ENCODE peak calls at places on chromosomes 7 and 10, in nine cellular contexts. D is transverse colon, Z is right lobe of liver, J is A549, W is H54, T is breast epithelium, L is prostate gland, N is lower leg skin, V is ovary. F is an unnamed sample.

GRCh38 chr7:158276414-158277218 is 311.0 kb downstream of the PTPRN2 start:
- DNase-seq in J (no peak), L (no peak), T (peak), D (no peak), N (peak), Z (peak), V (no peak), W (no peak), F (no peak)

GRCh38 chr10:130254168-130255061 is 118.2 kb downstream of the GLRX3 start:
- DNase-seq in T (no peak), L (no peak), J (no peak), N (peak), V (no peak), Z (no peak), W (no peak), D (no peak), F (no peak)

GRCh38 chr10:15393417-15393816 is 22.3 kb upstream of the FAM171A1 start:
- DNase-seq in L (no peak), T (no peak), J (no peak), Z (no peak), V (no peak), N (no peak), W (no peak), D (no peak), F (no peak)

GRCh38 chr7:48250441-48250951 is 79.2 kb downstream of the ABCA13 start:
- DNase-seq in T (no peak), L (no peak), J (no peak), Z (no peak), V (no peak), N (no peak), W (no peak), D (no peak), F (peak)

GRCh38 chr7:24718431-24718831 is 38.8 kb downstream of the GSDME start:
- DNase-seq in D (no peak), W (no peak), J (no peak), N (peak), V (no peak), L (no peak), T (no peak), Z (no peak), F (peak)

GRCh38 chr10:84613336-84614021 is 285.1 kb downstream of the CCSER2 start:
- DNase-seq in W (peak), Z (peak), V (no peak), N (no peak), L (peak), D (peak), J (peak), T (no peak), F (peak)

GRCh38 chr7:74365320-74366022 is 76.3 kb downstream of the CLIP2 start:
- DNase-seq in Z (no peak), V (peak), T (no peak), D (peak), W (peak), L (no peak), N (no peak), J (peak), F (peak)

GRCh38 chr10:48390933-48391845 is 84.7 kb downstream of the MAPK8 start:
- DNase-seq in L (no peak), Z (no peak), D (no peak), W (no peak), T (no peak), V (no peak), J (no peak), N (no peak), F (no peak)

GRCh38 chr10:69968830-69969229 is 83.8 kb upstream of the MACROH2A2 start:
- DNase-seq in J (no peak), L (no peak), Z (no peak), W (no peak), T (no peak), V (no peak), D (no peak), N (no peak), F (no peak)

GRCh38 chr10:80468806-80469421 is 14.8 kb downstream of the TSPAN14 start:
- DNase-seq in L (peak), N (no peak), J (no peak), D (no peak), V (peak), Z (no peak), W (no peak), T (no peak), F (no peak)

GRCh38 chr10:99393036-99393435 is 37.4 kb downstream of the GOT1 start:
- DNase-seq in J (no peak), V (no peak), D (no peak), T (no peak), W (no peak), Z (no peak), N (no peak), L (no peak), F (no peak)

GRCh38 chr10:110324201-110324804 is 19.6 kb upstream of the SMNDC1 start:
- DNase-seq in T (no peak), Z (no peak), L (no peak), N (peak), J (no peak), D (no peak), V (no peak), W (no peak), F (no peak)

GRCh38 chr10:130491698-130492050 is 355.5 kb downstream of the GLRX3 start:
- DNase-seq in Z (no peak), N (peak), J (no peak), T (no peak), W (no peak), L (peak), D (no peak), V (no peak), F (no peak)

GRCh38 chr7:82319674-82320118 is 123.9 kb downstream of the CACNA2D1 start:
- DNase-seq in T (no peak), N (peak), Z (peak), D (peak), V (peak), L (peak), J (no peak), W (no peak), F (peak)

GRCh38 chr10:88318803-88319202 is 264.3 kb downstream of the RNLS start:
- DNase-seq in D (no peak), Z (no peak), T (no peak), N (no peak), W (no peak), V (no peak), L (no peak), J (peak), F (no peak)

GRCh38 chr10:43774234-43774769 is 125.6 kb upstream of the ZNF32 start:
- DNase-seq in V (no peak), T (no peak), L (no peak), D (no peak), W (no peak), N (no peak), J (no peak), Z (no peak), F (no peak)

GRCh38 chr7:157425137-157425731 is 88.4 kb downstream of the DNAJB6 start:
- DNase-seq in T (no peak), Z (no peak), N (no peak), D (no peak), J (no peak), W (no peak), L (no peak), V (no peak), F (no peak)

GRCh38 chr7:74351836-74352235 is 62.6 kb downstream of the CLIP2 start:
- DNase-seq in V (peak), Z (no peak), W (no peak), J (no peak), T (no peak), N (no peak), L (no peak), D (no peak), F (no peak)

GRCh38 chr10:87093461-87094372 is 926 bp downstream of the GLUD1 start:
- DNase-seq in W (peak), N (peak), V (peak), J (peak), L (peak), Z (peak), T (peak), D (peak), F (peak)

GRCh38 chr7:102190777-102191176 is 95.9 kb upstream of the SH2B2 start:
- DNase-seq in V (no peak), T (no peak), D (no peak), J (no peak), N (no peak), L (no peak), Z (no peak), W (no peak), F (no peak)

GRCh38 chr7:47293884-47294568 is 287.9 kb downstream of the TNS3 start:
- DNase-seq in D (peak), J (no peak), W (no peak), T (no peak), Z (no peak), V (peak), N (no peak), L (no peak), F (no peak)

GRCh38 chr7:17099083-17099973 is 199.1 kb upstream of the AHR start:
- DNase-seq in N (no peak), J (peak), D (peak), L (peak), T (peak), W (no peak), V (no peak), Z (peak), F (peak)

GRCh38 chr7:95772298-95772770 is at the start of gene DYNC1I1:
- DNase-seq in Z (peak), T (no peak), W (peak), V (peak), L (peak), N (peak), D (peak), J (peak), F (peak)

GRCh38 chr7:99407849-99408346 is 499 bp downstream of the PDAP1 start:
- DNase-seq in J (peak), T (no peak), W (peak), Z (no peak), N (peak), D (peak), L (no peak), V (peak), F (peak)

GRCh38 chr7:99406557-99406956 is 1.8 kb downstream of the PDAP1 start:
- DNase-seq in T (no peak), N (no peak), Z (no peak), L (no peak), W (no peak), D (no peak), J (no peak), V (no peak), F (no peak)

GRCh38 chr7:99409192-99409572 is 413 bp downstream of the BUD31 start:
- DNase-seq in W (no peak), Z (no peak), N (no peak), L (no peak), T (no peak), D (no peak), J (no peak), V (no peak), F (no peak)

GRCh38 chr7:99409814-99410213 is 1.0 kb downstream of the BUD31 start:
- DNase-seq in T (no peak), D (no peak), J (no peak), L (no peak), V (no peak), W (no peak), Z (no peak), N (no peak), F (no peak)

GRCh38 chr7:99408347-99409191 is at the start of the genes BUD31 and PDAP1:
- DNase-seq in W (peak), V (peak), Z (peak), D (peak), L (peak), N (peak), J (peak), T (peak), F (peak)
- TF ChIP-seq POLR2A in W (peak), V (peak), Z (peak), D (peak), L (peak), N (no peak), J (peak), T (no peak), F (peak)

GRCh38 chr10:132004052-132004451 is 22.3 kb upstream of the BNIP3 start:
- DNase-seq in W (no peak), T (no peak), L (no peak), D (no peak), V (no peak), Z (no peak), J (no peak), N (peak), F (no peak)

GRCh38 chr10:132007681-132008080 is 26.0 kb upstream of the BNIP3 start:
- DNase-seq in W (no peak), N (no peak), Z (no peak), V (no peak), J (no peak), D (no peak), L (peak), T (no peak), F (no peak)

GRCh38 chr10:132006966-132007365 is 25.2 kb upstream of the BNIP3 start:
- DNase-seq in V (no peak), D (no peak), L (no peak), N (no peak), Z (no peak), W (no peak), T (no peak), J (no peak), F (no peak)

GRCh38 chr10:132003286-132003924 is 21.7 kb upstream of the BNIP3 start:
- DNase-seq in W (no peak), T (no peak), Z (no peak), J (no peak), V (no peak), D (no peak), L (no peak), N (peak), F (no peak)

GRCh38 chr10:132005147-132005546 is 23.4 kb upstream of the BNIP3 start:
- DNase-seq in T (no peak), D (no peak), J (no peak), W (no peak), N (peak), L (no peak), Z (no peak), V (no peak), F (no peak)
- TF ChIP-seq POLR2A in T (no peak), D (no peak), J (no peak), W (no peak), N (no peak), L (no peak), Z (no peak), V (no peak), F (no peak)

GRCh38 chr7:1557771-1558170 is 1.8 kb upstream of the TMEM184A start:
- DNase-seq in L (no peak), V (no peak), W (no peak), D (no peak), N (no peak), T (no peak), Z (peak), J (no peak), F (no peak)

GRCh38 chr7:1555046-1555812 is 776 bp downstream of the TMEM184A start:
- DNase-seq in N (no peak), Z (peak), T (peak), J (peak), L (peak), V (peak), W (peak), D (peak), F (no peak)

GRCh38 chr7:1557006-1557405 is 1.0 kb upstream of the TMEM184A start:
- DNase-seq in N (no peak), J (no peak), T (no peak), D (no peak), Z (peak), W (no peak), L (no peak), V (no peak), F (no peak)

GRCh38 chr7:1554332-1555045 is 1.5 kb downstream of the TMEM184A start:
- DNase-seq in D (no peak), V (no peak), N (no peak), Z (no peak), W (no peak), T (no peak), J (no peak), L (no peak), F (no peak)

DNA sequence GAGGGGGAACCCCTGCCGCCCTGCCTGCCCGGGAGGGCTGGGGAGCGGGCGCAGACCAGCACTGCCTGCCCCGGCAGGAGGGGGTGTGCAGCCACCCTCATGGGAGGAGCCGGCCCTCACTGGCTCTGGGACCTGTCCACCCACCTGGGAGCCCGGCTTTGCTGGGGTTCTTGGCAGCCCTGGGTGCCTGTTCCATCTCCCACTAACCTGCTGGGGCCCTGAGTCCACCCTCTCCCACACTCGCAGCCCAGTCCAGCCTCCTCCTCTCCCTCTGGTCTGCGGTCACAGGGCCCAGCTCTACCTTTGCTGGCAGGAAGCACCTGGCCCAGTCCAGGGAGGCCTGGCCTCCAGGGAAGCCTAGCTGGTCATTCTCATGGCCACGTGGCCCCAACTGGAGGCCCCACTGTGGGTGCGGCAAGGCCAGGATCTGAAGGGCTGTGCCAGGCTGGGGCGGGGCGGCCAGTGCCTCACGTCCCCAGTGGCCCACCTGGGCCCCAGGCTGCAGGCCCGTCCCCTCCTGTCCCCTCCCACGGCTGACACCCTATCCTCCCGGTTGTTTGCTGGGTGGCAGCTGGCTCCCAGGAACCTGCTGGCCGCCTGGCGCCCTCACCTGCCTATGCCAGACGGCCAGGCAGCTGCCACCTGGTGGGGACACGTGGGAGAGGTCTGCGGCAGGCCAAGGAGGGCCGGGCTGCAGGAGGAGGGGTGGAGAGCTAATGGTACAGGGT is at the start of gene TMEM184A:
- DNase-seq in J (peak), V (no peak), L (peak), T (peak), D (peak), Z (peak), W (peak), N (no peak), F (no peak)
- TF ChIP-seq POLR2A in J (peak), V (no peak), L (peak), T (no peak), D (peak), Z (peak), W (peak), N (no peak), F (no peak)

DNA sequence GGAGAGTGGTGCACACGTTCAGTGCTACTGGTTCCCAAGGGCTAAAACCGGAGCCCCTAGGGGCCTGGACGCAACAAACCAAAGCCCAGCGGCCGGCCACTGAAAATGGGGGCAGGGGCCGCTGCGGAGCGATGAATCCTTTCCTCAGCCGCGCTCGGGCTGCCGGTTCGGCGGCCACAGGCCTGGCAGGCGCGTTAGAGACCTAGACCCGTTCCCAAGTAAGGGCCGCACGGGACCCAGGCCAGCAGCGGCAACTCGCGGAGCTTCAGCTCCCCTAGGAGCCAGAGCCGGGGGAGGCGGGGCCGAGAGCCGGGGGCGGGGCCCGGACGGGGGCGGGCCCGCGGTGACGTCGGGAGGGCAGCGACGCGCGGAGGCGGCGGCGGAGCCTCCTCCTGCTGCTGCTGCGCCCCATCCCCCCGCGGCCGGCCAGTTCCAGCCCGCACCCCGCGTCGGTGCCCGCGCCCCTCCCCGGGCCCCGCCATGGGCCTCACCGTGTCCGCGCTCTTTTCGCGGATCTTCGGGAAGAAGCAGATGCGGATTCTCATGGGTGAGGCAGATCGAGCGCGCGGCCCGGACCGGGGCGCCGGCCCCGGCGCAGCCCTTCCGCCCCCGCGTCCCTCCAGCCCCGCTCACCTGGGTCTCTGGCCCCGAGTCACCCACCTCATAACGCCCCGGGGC is at the start of gene ARF5:
- DNase-seq in T (peak), L (peak), V (peak), J (peak), Z (peak), N (peak), W (peak), D (peak), F (peak)
- TF ChIP-seq POLR2A in T (no peak), L (peak), V (peak), J (peak), Z (peak), N (no peak), W (peak), D (peak), F (peak)

DNA sequence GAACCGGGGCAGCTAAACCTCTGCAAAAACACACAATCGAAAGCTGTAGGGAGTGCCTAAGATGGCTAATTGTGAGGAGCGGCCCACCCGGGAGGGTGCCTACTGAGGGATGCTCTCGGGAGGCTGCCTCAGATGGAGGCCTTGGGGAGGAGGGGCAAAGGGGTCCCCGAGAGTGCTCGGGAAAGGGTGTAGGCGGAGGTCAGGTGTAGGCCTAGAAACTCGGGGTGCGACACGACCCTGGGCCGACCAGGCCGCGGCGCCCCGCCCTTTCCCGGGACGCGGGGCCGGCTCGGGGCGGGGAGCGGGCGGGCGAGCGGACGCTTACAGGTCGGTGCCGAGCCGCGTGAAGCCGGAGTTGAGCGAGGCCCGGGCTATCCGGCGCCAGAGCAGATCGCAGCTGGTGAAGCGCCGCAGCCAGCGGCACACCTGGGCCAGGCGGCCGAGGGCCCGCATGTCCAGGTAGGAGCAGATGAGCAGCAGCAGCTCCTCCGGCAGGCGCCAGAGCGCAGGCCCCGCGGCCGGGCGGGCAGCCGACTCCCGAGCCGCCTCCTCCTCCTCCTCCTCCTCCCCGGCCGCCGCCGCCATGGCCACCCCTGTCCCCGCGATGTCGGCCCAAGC is 805 bp downstream of the FBXW4 start:
- DNase-seq in W (peak), L (peak), J (peak), T (peak), V (peak), N (peak), Z (peak), D (peak), F (peak)
- TF ChIP-seq POLR2A in W (peak), L (peak), J (peak), T (no peak), V (peak), N (no peak), Z (no peak), D (peak), F (peak)

DNA sequence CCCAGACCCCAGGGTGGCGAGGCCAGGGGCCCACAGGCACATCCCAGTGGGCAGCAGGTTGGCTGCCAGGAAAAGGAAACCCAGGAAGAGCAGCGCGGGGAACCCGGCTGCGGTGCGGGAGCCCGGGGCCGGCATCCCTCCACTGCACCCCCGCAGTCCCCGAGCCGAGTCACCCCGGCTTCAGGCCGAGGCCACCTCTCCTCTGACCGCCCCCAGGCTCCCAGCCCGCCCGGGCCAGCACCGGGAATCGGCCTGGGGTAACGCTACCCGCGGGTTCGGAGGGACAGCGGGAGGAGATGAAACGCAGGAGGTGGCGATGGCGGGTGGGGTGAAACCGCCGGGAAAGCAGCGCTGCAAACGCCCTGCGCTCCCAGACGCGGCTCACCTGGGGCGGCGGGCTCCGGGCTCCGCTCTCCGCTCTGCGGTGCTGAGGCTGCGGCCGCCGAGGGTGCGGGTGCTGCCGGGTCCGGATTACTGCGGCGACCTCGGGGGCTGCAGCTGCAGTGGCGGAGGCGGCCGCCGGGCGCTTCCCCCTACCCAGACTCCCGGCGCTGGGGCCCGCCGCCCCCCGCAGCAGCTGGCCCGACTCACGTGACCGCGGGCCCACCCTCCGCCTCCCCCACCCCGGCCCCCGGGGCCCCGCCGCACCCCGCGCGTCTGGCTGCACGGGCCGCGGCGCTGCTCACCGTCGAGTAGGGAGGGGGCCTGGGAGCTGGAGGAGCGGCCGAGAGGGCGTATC is at the start of gene SCRN1:
- DNase-seq in T (no peak), L (peak), D (peak), Z (no peak), W (peak), J (peak), V (peak), N (peak), F (peak)
- TF ChIP-seq POLR2A in T (no peak), L (peak), D (peak), Z (no peak), W (no peak), J (peak), V (no peak), N (no peak), F (peak)

F was measured in adrenal gland.